ENCODE peak calls at places on chromosomes 16 and 17, in four cellular contexts. O is esophagus squamous epithelium, W is RWPE1, P is heart left ventricle. U is an unnamed sample.

GRCh38 chr17:9174779-9175574 is 153.7 kb downstream of the NTN1 start:
- DNase-seq in W (no peak), O (no peak), P (peak; percentile 57), U (no peak)

GRCh38 chr16:19382887-19383816 is 34.5 kb upstream of the TMC5 start:
- DNase-seq in P (peak; percentile 7), W (no peak), O (no peak), U (no peak)

GRCh38 chr16:354286-354881 is 1.9 kb upstream of the AXIN1 start:
- DNase-seq in W (peak; percentile 69), P (no peak), O (no peak), U (no peak)

GRCh38 chr17:12665263-12666210 is at the start of gene MYOCD:
- DNase-seq in P (peak; percentile 65), O (no peak), W (peak; percentile 33), U (peak; percentile 8)

GRCh38 chr16:7364054-7364407 is 31.4 kb downstream of the RBFOX1 start:
- DNase-seq in W (no peak), P (no peak), O (no peak), U (no peak)

GRCh38 chr17:47239663-47240374 is 13.8 kb upstream of the ITGB3 start:
- DNase-seq in O (no peak), W (peak; percentile 84), P (peak; percentile 86), U (peak; percentile 45)

GRCh38 chr17:19544366-19544765 is 10.7 kb downstream of the SLC47A1 start:
- DNase-seq in W (no peak), P (no peak), O (no peak), U (no peak)

GRCh38 chr17:50830994-50831393 is 4.4 kb upstream of the WFIKKN2 start:
- DNase-seq in P (no peak), W (no peak), O (no peak), U (no peak)

GRCh38 chr17:39717660-39718059 is 12.7 kb downstream of the MIEN1 start:
- DNase-seq in P (no peak), W (no peak), O (no peak), U (no peak)

GRCh38 chr17:6231886-6232767 is 161.9 kb downstream of the WSCD1 start:
- DNase-seq in O (no peak), W (peak; percentile 84), P (no peak), U (no peak)

GRCh38 chr17:18854956-18855355 is 3.0 kb upstream of the PRPSAP2 start:
- DNase-seq in O (no peak), W (no peak), P (no peak), U (no peak)

GRCh38 chr16:12507366-12507765 is 296.3 kb downstream of the CPPED1 start:
- DNase-seq in W (no peak), P (no peak), O (no peak), U (no peak)

GRCh38 chr17:69103557-69104233 is 38.0 kb downstream of the ABCA6 start:
- DNase-seq in O (no peak), W (no peak), P (no peak), U (peak; percentile 72)

GRCh38 chr16:31484491-31485171 is 1.7 kb downstream of the SLC5A2 start:
- DNase-seq in P (no peak), O (no peak), W (no peak), U (peak; percentile 45)

GRCh38 chr16:65749566-65749965 is 616.9 kb upstream of the CDH5 start:
- DNase-seq in W (no peak), O (no peak), P (no peak), U (no peak)

GRCh38 chr17:47119746-47120520 is 69.2 kb downstream of the CDC27 start:
- DNase-seq in P (no peak), W (no peak), O (no peak), U (no peak)

GRCh38 chr17:76478730-76479514 is 11.5 kb downstream of the AANAT start:
- DNase-seq in O (no peak), W (no peak), P (no peak), U (no peak)

GRCh38 chr16:79856581-79856980 is 256.0 kb upstream of the MAF start:
- DNase-seq in O (no peak), W (no peak), P (no peak), U (no peak)

GRCh38 chr17:59752446-59752845 is 45.0 kb downstream of the VMP1 start:
- DNase-seq in W (no peak), O (no peak), P (no peak), U (no peak)

GRCh38 chr17:51228177-51228576 is 31.7 kb downstream of the MBTD1 start:
- DNase-seq in P (no peak), O (no peak), W (no peak), U (no peak)

GRCh38 chr17:80296221-80296620 is 35.6 kb downstream of the RNF213 start:
- DNase-seq in P (no peak), O (no peak), W (no peak), U (no peak)

GRCh38 chr17:7045492-7046126 is 1.7 kb upstream of the SLC16A11 start:
- DNase-seq in P (no peak), W (peak; percentile 33), O (no peak), U (peak; percentile 65)

GRCh38 chr17:74471341-74471740 is 4.9 kb downstream of the CD300A start:
- DNase-seq in P (no peak), W (no peak), O (no peak), U (no peak)

GRCh38 chr16:4372578-4373355 is 1.1 kb downstream of the VASN start:
- DNase-seq in O (no peak), P (no peak), W (peak; percentile 48), U (peak; percentile 78)

GRCh38 chr17:48995332-48995870 is 1.8 kb upstream of the IGF2BP1 start:
- DNase-seq in P (no peak), W (no peak), O (no peak), U (no peak)

GRCh38 chr16:53622315-53622714 is 81.3 kb downstream of the RPGRIP1L start:
- DNase-seq in W (no peak), O (no peak), P (no peak), U (no peak)

GRCh38 chr17:19343671-19344151 is 18.8 kb downstream of the B9D1 start:
- DNase-seq in O (no peak), P (no peak), W (no peak), U (no peak)

GRCh38 chr17:76382305-76382802 is 2.1 kb upstream of the SPHK1 start:
- DNase-seq in O (no peak), W (peak; percentile 46), P (no peak), U (peak; percentile 62)

GRCh38 chr16:89052824-89053724 is 40.6 kb upstream of the ACSF3 start:
- DNase-seq in W (peak; percentile 66), O (no peak), P (no peak), U (peak; percentile 34)

GRCh38 chr17:77874303-77875050 is 84.0 kb upstream of the TNRC6C start:
- DNase-seq in O (no peak), W (no peak), P (no peak), U (no peak)

GRCh38 chr16:2091722-2092620 is 43.7 kb downstream of the PKD1 start:
- DNase-seq in W (no peak), P (no peak), O (no peak), U (no peak)
- H3K27ac ChIP-seq in W (peak overlapping the region; percentile 73), P (peak overlapping the region; percentile 63), O (peak overlapping the region; percentile 87), U (peak overlapping the region; percentile 78)

DNA sequence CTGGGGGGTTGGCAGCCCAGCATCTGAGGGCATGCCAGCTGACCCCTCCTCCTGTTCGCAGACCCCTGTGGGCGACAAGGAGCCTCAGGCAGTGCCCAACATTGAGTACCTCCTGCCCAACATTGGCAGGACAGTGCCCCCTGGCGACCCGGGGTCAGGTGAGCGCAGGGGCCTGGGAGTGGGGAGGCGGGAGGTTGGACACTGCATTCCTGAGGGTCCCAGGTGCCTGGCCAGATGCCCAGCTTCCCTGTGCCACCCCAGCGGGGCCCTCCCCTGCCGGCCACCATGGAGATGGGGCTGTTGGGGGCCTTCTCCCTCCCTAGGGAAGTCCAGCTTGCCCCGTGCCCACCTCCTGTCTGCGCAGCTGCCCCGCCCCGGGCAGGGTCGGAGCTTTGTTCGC is 70.1 kb downstream of the ARHGAP23 start:
- DNase-seq in W (no peak), O (no peak), P (no peak), U (no peak)
- TF ChIP-seq CTCF in W (no peak), O (no peak), P (no peak), U (no peak)

GRCh38 chr17:38543403-38544174 is 62.2 kb downstream of the SRCIN1 start:
- DNase-seq in P (no peak), W (no peak), O (no peak), U (no peak)
- H3K27ac ChIP-seq in P (no peak overlapping the region), W (no peak overlapping the region), O (no peak overlapping the region), U (no peak overlapping the region)

GRCh38 chr17:81515530-81516041 is 3.0 kb upstream of the ACTG1 start:
- DNase-seq in W (no peak), P (no peak), O (no peak), U (peak; percentile 9)
- TF ChIP-seq CTCF in W (no peak), P (no peak), O (no peak), U (no peak)

DNA sequence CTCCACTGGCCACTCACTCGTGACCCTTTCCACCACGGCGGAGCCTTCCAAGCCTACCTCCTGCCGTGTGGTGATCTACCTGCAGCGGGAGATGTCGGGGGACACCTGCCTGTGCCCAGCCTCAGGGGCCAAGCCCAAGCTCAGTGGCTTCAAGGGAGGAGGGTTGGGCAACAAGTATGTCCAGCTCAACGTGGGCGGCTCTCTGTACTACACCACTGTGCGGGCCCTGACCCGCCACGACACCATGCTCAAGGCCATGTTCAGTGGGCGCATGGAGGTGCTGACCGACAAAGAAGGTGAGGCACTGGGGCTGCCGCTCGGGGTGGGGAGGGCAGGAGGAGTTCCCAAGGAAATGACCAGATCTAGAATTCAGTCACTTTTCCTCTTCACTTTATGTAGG is 3.9 kb downstream of the TNFAIP1 start:
- DNase-seq in W (no peak), P (no peak), O (no peak), U (no peak)
- H3K27ac ChIP-seq in W (peak overlapping the region; percentile 87), P (peak overlapping the region; percentile 15), O (peak overlapping the region; percentile 62), U (no peak overlapping the region)